ENCODE peak calls at places on chromosomes 4 and X, in nine cellular contexts. S is HEK293T; N is C1 segment of cervical spinal cord; W is stimulated activated CD4-positive, alpha-beta T cell treated with anti-CD3 and anti-CD28 coated beads, Interleukin-2, amount 100 ng/mL, for 48 hours; D is NAMALWA; E is heart left ventricle; M is LoVo; T is ELF-1; P is choroid plexus epithelial cell. G is an unnamed sample.

GRCh38 chrX:152637649-152638442 is at the start of gene GABRQ:
- DNase-seq in S (peak), N (no peak), W (no peak), D (no peak), E (no peak), M (no peak), T (peak), P (peak), G (no peak)

GRCh38 chr4:147799986-147800555 is 68.2 kb downstream of the ARHGAP10 start:
- DNase-seq in S (no peak), N (no peak), W (peak), D (no peak), E (no peak), M (no peak), T (no peak), P (peak), G (peak)

GRCh38 chrX:94400488-94400887 is 726.5 kb downstream of the FAM133A start:
- DNase-seq in S (no peak), N (no peak), W (no peak), D (no peak), E (no peak), M (peak), T (peak), P (no peak), G (no peak)

GRCh38 chr4:16655140-16655539 is 243.3 kb downstream of the LDB2 start:
- DNase-seq in S (no peak), N (no peak), W (no peak), D (no peak), E (no peak), M (no peak), T (no peak), P (no peak), G (no peak)

GRCh38 chr4:46441116-46441859 is 51.4 kb upstream of the GABRA2 start:
- DNase-seq in S (no peak), N (no peak), W (no peak), D (no peak), E (no peak), M (no peak), T (no peak), P (peak), G (no peak)

GRCh38 chrX:21723814-21724213 is 34.1 kb downstream of the SMPX start:
- DNase-seq in S (no peak), N (no peak), W (no peak), D (no peak), E (no peak), M (no peak), T (no peak), P (no peak), G (no peak)

GRCh38 chr4:62274782-62275181 is 1074.7 kb downstream of the ADGRL3 start:
- DNase-seq in S (no peak), N (no peak), W (no peak), D (no peak), E (no peak), M (no peak), T (no peak), P (no peak), G (no peak)

GRCh38 chr4:122826000-122826595 is 533 bp upstream of the FGF2 start:
- DNase-seq in S (no peak), N (no peak), W (no peak), D (no peak), E (no peak), M (no peak), T (no peak), P (peak), G (no peak)

GRCh38 chr4:74537459-74537858 is 92.5 kb downstream of the AREG start:
- DNase-seq in S (no peak), N (no peak), W (no peak), D (no peak), E (no peak), M (no peak), T (no peak), P (no peak), G (no peak)

GRCh38 chr4:159608434-159608833 is 505.6 kb downstream of the RAPGEF2 start:
- DNase-seq in S (no peak), N (no peak), W (no peak), D (no peak), E (no peak), M (peak), T (no peak), P (peak), G (no peak)

GRCh38 chr4:158970786-158971185 is 132.1 kb upstream of the RAPGEF2 start:
- DNase-seq in S (no peak), N (no peak), W (no peak), D (no peak), E (no peak), M (no peak), T (no peak), P (no peak), G (no peak)

GRCh38 chr4:7831330-7831729 is 108.3 kb downstream of the AFAP1 start:
- DNase-seq in S (peak), N (no peak), W (peak), D (no peak), E (no peak), M (no peak), T (no peak), P (peak), G (no peak)

GRCh38 chr4:8698341-8699062 is 105.9 kb downstream of the CPZ start:
- DNase-seq in S (no peak), N (no peak), W (no peak), D (no peak), E (no peak), M (no peak), T (no peak), P (no peak), G (no peak)

GRCh38 chr4:3069661-3070199 is 4.6 kb downstream of the HTT-AS start:
- DNase-seq in S (no peak), N (no peak), W (no peak), D (no peak), E (no peak), M (no peak), T (no peak), P (no peak), G (no peak)

GRCh38 chrX:149282909-149283308 is 222.2 kb downstream of the IDS start:
- DNase-seq in S (no peak), N (no peak), W (no peak), D (no peak), E (no peak), M (no peak), T (no peak), P (no peak), G (no peak)

GRCh38 chrX:134998246-134998645 is 7.5 kb downstream of the SMIM10 start:
- DNase-seq in S (no peak), N (no peak), W (no peak), D (no peak), E (no peak), M (no peak), T (no peak), P (no peak), G (no peak)

GRCh38 chr4:16227462-16227868 is 1.2 kb upstream of the TAPT1 start:
- DNase-seq in S (no peak), N (peak), W (peak), D (peak), E (peak), M (no peak), T (peak), P (peak), G (no peak)

GRCh38 chrX:135170877-135171519 is at the start of gene CT55:
- DNase-seq in S (peak), N (no peak), W (no peak), D (no peak), E (no peak), M (no peak), T (peak), P (no peak), G (no peak)

GRCh38 chrX:103635436-103635835 is 6.7 kb downstream of the TCEAL1 start:
- DNase-seq in S (no peak), N (no peak), W (no peak), D (no peak), E (no peak), M (no peak), T (no peak), P (no peak), G (no peak)

GRCh38 chrX:37846141-37846540 is 1.2 kb downstream of the DYNLT3 start:
- DNase-seq in S (no peak), N (no peak), W (no peak), D (peak), E (no peak), M (no peak), T (no peak), P (peak), G (no peak)

GRCh38 chrX:153509592-153509991 is 7.8 kb upstream of the ATP2B3 start:
- DNase-seq in S (no peak), N (no peak), W (no peak), D (no peak), E (no peak), M (no peak), T (no peak), P (no peak), G (no peak)

GRCh38 chrX:129323115-129323514 is 200.2 kb downstream of the SMARCA1 start:
- DNase-seq in S (no peak), N (no peak), W (no peak), D (no peak), E (no peak), M (no peak), T (no peak), P (peak), G (no peak)

GRCh38 chr4:183098723-183099536 is at the start of gene WWC2:
- DNase-seq in S (peak), N (peak), W (peak), D (no peak), E (peak), M (peak), T (peak), P (peak), G (peak)

GRCh38 chrX:86013792-86014191 is 33.6 kb downstream of the CHM start:
- DNase-seq in S (no peak), N (no peak), W (no peak), D (no peak), E (no peak), M (no peak), T (no peak), P (no peak), G (no peak)

GRCh38 chr4:83328486-83328885 is 6.2 kb downstream of the HPSE start:
- DNase-seq in S (no peak), N (no peak), W (no peak), D (no peak), E (no peak), M (no peak), T (peak), P (peak), G (no peak)

GRCh38 chr4:104429150-104429741 is 65.4 kb downstream of the CXXC4 start:
- DNase-seq in S (no peak), N (no peak), W (no peak), D (no peak), E (no peak), M (no peak), T (no peak), P (no peak), G (no peak)

GRCh38 chr4:123466080-123466785 is 69.6 kb downstream of the SPRY1 start:
- DNase-seq in S (no peak), N (no peak), W (no peak), D (no peak), E (no peak), M (no peak), T (no peak), P (no peak), G (no peak)

GRCh38 chr4:138450546-138450945 is 208.4 kb upstream of the SLC7A11 start:
- DNase-seq in S (no peak), N (no peak), W (no peak), D (no peak), E (no peak), M (no peak), T (no peak), P (no peak), G (no peak)

GRCh38 chr4:87224036-87224923 is 3.9 kb upstream of the KLHL8 start:
- DNase-seq in S (no peak), N (no peak), W (no peak), D (no peak), E (no peak), M (no peak), T (peak), P (no peak), G (no peak)

GRCh38 chrX:151974336-151975227 is at the start of gene GABRE:
- DNase-seq in S (peak), N (no peak), W (no peak), D (no peak), E (peak), M (peak), T (peak), P (peak), G (no peak)

GRCh38 chrX:101347859-101348451 is 587 bp downstream of the TIMM8A start:
- DNase-seq in S (peak), N (no peak), W (peak), D (peak), E (no peak), M (peak), T (no peak), P (peak), G (no peak)

GRCh38 chrX:152907084-152907651 is 9.3 kb downstream of the ZNF185 start:
- DNase-seq in S (no peak), N (no peak), W (no peak), D (no peak), E (no peak), M (no peak), T (peak), P (peak), G (no peak)

GRCh38 chr4:169040559-169041261 is 30.7 kb upstream of the CBR4 start:
- DNase-seq in S (no peak), N (no peak), W (no peak), D (no peak), E (no peak), M (no peak), T (no peak), P (no peak), G (no peak)

GRCh38 chr4:7628432-7628831 is 193.7 kb upstream of the PSAPL1 start:
- DNase-seq in S (no peak), N (no peak), W (no peak), D (no peak), E (peak), M (no peak), T (no peak), P (no peak), G (no peak)

GRCh38 chr4:1793496-1793840 is 375 bp downstream of the FGFR3 start:
- DNase-seq in S (peak), N (no peak), W (peak), D (no peak), E (no peak), M (peak), T (no peak), P (peak), G (peak)

G was measured in activated gamma-delta T cell treated with Interleukin-2 at 50 U/mL for 16 hours.